ENCODE peak calls at places on chromosomes 7 and 10, in seven cellular contexts. W, U, H, O, Z, A and R are unnamed samples.
A peak's percentile ranks its signal among the peaks of the same experiment; 100 is the strongest.

GRCh38 chr10:110867807-110868465 is 3.8 kb upstream of the PDCD4 start:
- DNase-seq in W (no peak), U (no peak), Z (no peak), O (no peak), H (no peak), A (no peak), R (no peak)

GRCh38 chr10:78502208-78502943 is 468.7 kb downstream of the RPS24 start:
- DNase-seq in W (no peak), Z (no peak), H (peak; percentile 62), A (no peak), U (no peak), O (no peak), R (no peak)

GRCh38 chr7:2158331-2159175 is 74.2 kb downstream of the MAD1L1 start:
- DNase-seq in H (no peak), Z (no peak), U (no peak), A (no peak), W (no peak), O (no peak), R (no peak)

GRCh38 chr10:15427836-15428414 is 56.8 kb upstream of the FAM171A1 start:
- DNase-seq in W (peak; percentile 12), Z (no peak), U (no peak), O (no peak), H (peak; percentile 53), A (no peak), R (peak; percentile 38)

GRCh38 chr10:43078986-43079273 is 2.1 kb downstream of the RET start:
- DNase-seq in O (no peak), H (no peak), W (no peak), U (peak; percentile 66), Z (peak; percentile 85), A (peak; percentile 48), R (peak; percentile 70)

GRCh38 chr10:97628228-97628627 is 5.1 kb downstream of the MORN4 start:
- DNase-seq in W (no peak), Z (no peak), O (no peak), H (no peak), U (no peak), A (no peak), R (no peak)

GRCh38 chr10:99767901-99768300 is 14.5 kb upstream of the ABCC2 start:
- DNase-seq in U (no peak), A (no peak), O (no peak), H (no peak), W (no peak), Z (no peak), R (no peak)

GRCh38 chr7:130890176-130891020 is 156.4 kb upstream of the KLF14 start:
- DNase-seq in A (no peak), H (no peak), U (no peak), Z (no peak), O (no peak), W (no peak), R (no peak)

GRCh38 chr10:124703778-124704427 is 40.3 kb downstream of the FAM53B start:
- DNase-seq in H (no peak), W (no peak), A (peak; percentile 87), U (no peak), O (no peak), Z (no peak), R (no peak)

GRCh38 chr10:23310443-23310842 is 34.2 kb downstream of the C10orf67 start:
- DNase-seq in U (no peak), H (no peak), A (no peak), O (no peak), Z (no peak), W (no peak), R (no peak)

GRCh38 chr10:103106556-103106955 is 86.5 kb downstream of the NT5C2 start:
- DNase-seq in A (no peak), Z (no peak), U (no peak), O (no peak), W (no peak), H (no peak), R (no peak)

GRCh38 chr7:71131753-71132520 is at the start of gene GALNT17:
- DNase-seq in H (no peak), O (no peak), U (no peak), W (no peak), Z (peak; percentile 60), A (peak; percentile 17), R (no peak)
- TF ChIP-seq CTCF in H (no peak), O (no peak), U (no peak), W (no peak), Z (no peak), A (no peak), R (no peak)

DNA sequence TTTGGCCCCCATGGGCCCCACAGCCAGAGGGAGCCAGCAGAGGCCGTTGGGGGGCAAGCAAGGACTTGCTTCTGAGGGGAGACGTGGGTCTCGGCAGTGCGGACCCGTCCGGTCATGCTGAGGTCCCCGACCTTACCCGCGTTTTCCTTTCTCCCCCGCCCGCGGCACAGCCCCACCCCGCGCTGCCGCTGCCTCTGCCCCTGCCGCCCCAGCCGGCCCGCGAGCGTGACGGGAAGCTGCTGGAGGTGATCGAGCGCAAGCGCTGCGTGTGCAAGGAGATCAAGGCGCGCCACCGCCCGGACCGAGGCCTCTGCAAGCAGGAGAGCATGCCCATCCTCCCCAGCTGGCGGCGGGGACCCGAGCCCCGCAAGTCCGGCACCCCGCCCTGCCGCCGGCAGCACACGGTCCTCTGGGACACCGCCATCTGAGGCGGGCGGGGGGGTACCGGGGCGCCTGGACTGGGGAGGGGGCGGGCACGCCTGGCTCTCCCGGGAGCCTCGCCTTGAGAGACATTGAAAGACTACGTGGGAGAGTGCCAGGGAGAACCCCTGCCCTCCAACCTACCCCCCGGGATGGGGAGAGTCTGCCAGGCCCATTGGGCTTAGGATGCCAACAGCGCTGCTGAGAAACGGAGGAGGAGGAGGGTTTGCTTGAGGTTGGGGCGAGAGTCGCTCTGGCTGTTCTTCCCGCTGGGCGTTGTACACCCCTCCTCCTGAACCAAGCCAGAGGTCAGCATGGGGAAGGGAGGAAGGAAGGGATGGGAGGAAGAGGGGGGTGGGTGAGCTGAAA is 9.9 kb downstream of the NYAP1 start:
- DNase-seq in W (no peak), U (peak; percentile 65), Z (peak; percentile 71), O (no peak), H (no peak), A (no peak), R (peak; percentile 72)
- TF ChIP-seq CTCF in W (no peak), U (peak; percentile 51), Z (no peak), O (peak; percentile 31), H (no peak), A (no peak), R (peak; percentile 29)

GRCh38 chr7:6647541-6647940 is 10.4 kb downstream of the ZNF316 start:
- DNase-seq in H (no peak), W (no peak), Z (no peak), A (no peak), U (no peak), O (no peak), R (no peak)

GRCh38 chr7:6648815-6649104 is 11.6 kb downstream of the ZNF316 start:
- DNase-seq in A (no peak), H (no peak), W (no peak), O (no peak), U (no peak), Z (no peak), R (no peak)

GRCh38 chr7:6649241-6649961 is 12.3 kb downstream of the ZNF316 start:
- DNase-seq in Z (no peak), A (no peak), U (no peak), H (no peak), O (no peak), W (no peak), R (no peak)

GRCh38 chr7:6647080-6647479 is 10.0 kb downstream of the ZNF316 start:
- DNase-seq in U (no peak), A (no peak), Z (no peak), H (no peak), O (no peak), W (no peak), R (no peak)

GRCh38 chr7:6648066-6648814 is 11.1 kb downstream of the ZNF316 start:
- DNase-seq in H (no peak), A (no peak), Z (no peak), O (no peak), W (no peak), U (no peak), R (no peak)
- TF ChIP-seq CTCF in H (no peak), A (no peak), Z (no peak), O (no peak), W (no peak), U (no peak), R (no peak)

DNA sequence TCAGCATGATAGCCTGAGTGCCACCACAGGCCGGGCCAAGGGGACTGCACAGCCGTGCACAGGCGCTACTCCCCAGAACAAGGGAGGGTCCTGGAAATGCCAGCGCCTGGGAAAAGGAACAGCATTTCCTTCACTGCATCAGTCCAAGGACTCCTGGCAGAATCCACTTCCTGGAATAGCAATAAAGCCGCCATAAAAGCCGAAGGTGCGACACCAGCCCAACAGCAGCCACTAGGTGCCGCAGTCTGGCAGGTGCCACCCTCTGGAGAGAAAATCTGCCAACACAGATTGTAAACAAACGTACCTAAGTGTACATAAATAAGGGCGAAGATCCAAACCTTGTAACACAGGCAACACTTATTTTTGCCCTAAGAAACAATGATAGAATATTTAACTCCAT is 22.3 kb downstream of the VOPP1 start:
- DNase-seq in Z (no peak), H (peak; percentile 82), W (no peak), O (no peak), U (no peak), A (no peak), R (no peak)
- TF ChIP-seq CTCF in Z (no peak), H (peak; percentile 90), W (no peak), O (peak; percentile 60), U (peak; percentile 45), A (peak; percentile 76), R (peak; percentile 54)

DNA sequence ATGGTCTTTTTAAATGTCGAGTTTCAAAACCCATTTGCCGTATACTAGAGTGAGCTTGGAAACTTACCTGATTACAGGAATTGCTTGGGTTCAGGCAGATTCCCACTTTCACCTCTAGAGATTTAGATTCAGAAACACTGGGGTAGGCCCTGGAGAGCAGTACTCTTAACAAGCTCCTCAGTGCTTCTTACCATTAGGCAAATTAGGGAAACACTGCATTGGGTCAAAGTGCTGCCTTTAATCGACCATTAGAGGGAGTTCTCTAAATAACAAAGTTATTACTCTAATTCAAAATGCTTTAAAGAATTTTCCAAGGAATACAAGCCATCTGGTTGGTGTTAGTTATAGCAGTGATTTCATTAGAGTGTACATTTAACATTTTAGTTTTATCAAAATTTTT is 324.6 kb downstream of the GFRA1 start:
- DNase-seq in O (no peak), A (no peak), U (no peak), H (peak; percentile 8), W (no peak), Z (no peak), R (no peak)
- TF ChIP-seq CTCF in O (peak; percentile 49), A (no peak), U (no peak), H (peak; percentile 26), W (peak; percentile 60), Z (peak; percentile 64), R (no peak)

DNA sequence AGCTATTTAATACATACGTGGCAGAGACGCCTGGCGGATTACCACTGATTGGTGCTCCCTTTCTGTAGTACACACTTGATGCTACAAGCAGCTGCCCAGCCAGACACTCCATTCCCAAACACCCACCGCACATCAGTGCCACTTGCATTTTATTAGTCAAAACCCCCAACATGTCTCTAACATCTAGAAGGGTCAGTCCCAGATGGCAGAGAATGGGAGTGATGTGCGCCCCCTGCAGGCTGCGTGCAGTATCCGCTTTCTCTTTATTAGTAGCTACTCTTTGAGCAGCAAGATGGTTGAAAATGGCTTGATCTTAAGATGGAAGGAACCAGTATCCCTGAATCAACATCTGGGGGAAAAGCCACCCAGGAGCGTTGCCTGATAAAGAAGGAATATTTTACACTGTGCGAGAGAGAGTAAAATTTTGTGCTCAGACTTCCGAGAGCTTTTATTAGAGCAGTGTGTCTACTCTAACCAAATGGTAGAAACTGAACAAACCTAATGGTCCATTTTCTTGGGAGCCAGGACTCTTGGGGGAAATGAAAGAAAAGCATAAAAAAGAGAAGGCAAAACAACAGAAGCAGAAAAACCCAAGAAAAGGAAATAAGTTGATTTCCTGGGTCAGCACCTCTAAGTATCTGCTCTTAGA is 78.3 kb downstream of the ST8SIA6 start:
- DNase-seq in Z (peak; percentile 57), W (no peak), A (no peak), U (no peak), O (no peak), H (no peak), R (no peak)
- TF ChIP-seq CTCF in Z (peak; percentile 67), W (peak; percentile 52), A (no peak), U (peak; percentile 33), O (peak; percentile 53), H (peak; percentile 51), R (peak; percentile 36)